ENCODE peak calls at places on chromosomes 4 and X, in nine cellular contexts. X is HFF-Myc, I is ovary, A is OCI-LY7, V is mesendoderm, Z is lung, F is astrocyte of the spinal cord, P is small intestine, U is H7. E is an unnamed sample.

GRCh38 chr4:60737858-60738257 is 462.3 kb upstream of the ADGRL3 start:
- DNase-seq in X (no peak), I (no peak), A (no peak), V (no peak), Z (no peak), F (no peak), P (no peak), U (no peak), E (no peak)

GRCh38 chrX:26958261-26958660 is 504.9 kb downstream of the PPP4R3C start:
- DNase-seq in X (no peak), I (no peak), A (no peak), V (no peak), Z (no peak), F (no peak), P (no peak), U (no peak), E (no peak)

GRCh38 chrX:104670051-104670450 is 104.1 kb downstream of the IL1RAPL2 start:
- DNase-seq in X (no peak), I (no peak), A (no peak), V (no peak), Z (no peak), F (no peak), P (peak; percentile 75), U (no peak), E (no peak)

GRCh38 chr4:144449623-144450022 is 196.3 kb upstream of the HHIP start:
- DNase-seq in X (no peak), I (no peak), A (no peak), V (peak; percentile 32), Z (no peak), F (no peak), P (no peak), U (no peak), E (peak; percentile 63)

GRCh38 chr4:20847124-20847747 is 147.0 kb downstream of the PACRGL start:
- DNase-seq in X (no peak), I (no peak), A (no peak), V (no peak), Z (no peak), F (no peak), P (no peak), U (no peak), E (no peak)

GRCh38 chrX:15864629-15865028 is 10.0 kb upstream of the AP1S2 start:
- DNase-seq in X (no peak), I (no peak), A (no peak), V (no peak), Z (no peak), F (peak; percentile 28), P (no peak), U (no peak), E (no peak)

GRCh38 chrX:123682182-123682581 is 50.7 kb downstream of the THOC2 start:
- DNase-seq in X (no peak), I (no peak), A (no peak), V (no peak), Z (no peak), F (no peak), P (no peak), U (no peak), E (no peak)

GRCh38 chr4:147864591-147864990 is 132.7 kb downstream of the ARHGAP10 start:
- DNase-seq in X (no peak), I (no peak), A (no peak), V (no peak), Z (no peak), F (no peak), P (no peak), U (no peak), E (no peak)

GRCh38 chr4:105637409-105638258 is 70.9 kb downstream of the INTS12 start:
- DNase-seq in X (no peak), I (peak; percentile 41), A (peak; percentile 79), V (no peak), Z (peak; percentile 82), F (peak; percentile 60), P (peak; percentile 70), U (no peak), E (peak; percentile 89)

GRCh38 chr4:182348947-182349346 is 105.7 kb downstream of the TENM3 start:
- DNase-seq in X (no peak), I (no peak), A (no peak), V (no peak), Z (no peak), F (no peak), P (no peak), U (no peak), E (no peak)

GRCh38 chr4:138756519-138756918 is 259.1 kb upstream of the NOCT start:
- DNase-seq in X (no peak), I (no peak), A (no peak), V (no peak), Z (no peak), F (no peak), P (no peak), U (no peak), E (no peak)

GRCh38 chrX:19670321-19670750 is 155.0 kb upstream of the MAP3K15 start:
- DNase-seq in X (peak; percentile 56), I (no peak), A (no peak), V (no peak), Z (no peak), F (peak; percentile 33), P (no peak), U (no peak), E (no peak)

GRCh38 chr4:113101669-113102068 is 52.2 kb downstream of the ANK2 start:
- DNase-seq in X (no peak), I (no peak), A (no peak), V (peak; percentile 47), Z (no peak), F (peak; percentile 4), P (no peak), U (no peak), E (no peak)

GRCh38 chrX:369563-370101 is 17.1 kb downstream of the PPP2R3B start:
- DNase-seq in X (no peak), I (no peak), A (no peak), V (no peak), Z (no peak), F (no peak), P (no peak), U (peak; percentile 73), E (peak; percentile 51)

GRCh38 chrX:370244-370962 is 16.3 kb downstream of the PPP2R3B start:
- DNase-seq in X (no peak), I (no peak), A (peak; percentile 92), V (no peak), Z (no peak), F (no peak), P (no peak), U (peak; percentile 75), E (peak; percentile 48)

GRCh38 chrX:371907-372306 is 14.8 kb downstream of the PPP2R3B start:
- DNase-seq in X (no peak), I (no peak), A (peak; percentile 86), V (no peak), Z (no peak), F (no peak), P (no peak), U (peak; percentile 74), E (peak; percentile 56)

GRCh38 chrX:372856-373640 is 13.7 kb downstream of the PPP2R3B start:
- DNase-seq in X (no peak), I (no peak), A (peak; percentile 14), V (no peak), Z (no peak), F (no peak), P (no peak), U (peak; percentile 76), E (peak; percentile 53)

GRCh38 chrX:370963-371745 is 15.6 kb downstream of the PPP2R3B start:
- DNase-seq in X (no peak), I (no peak), A (peak; percentile 71), V (no peak), Z (no peak), F (no peak), P (no peak), U (peak; percentile 71), E (peak; percentile 64)
- H3K4me3 ChIP-seq in X (no peak overlapping the region), I (no peak overlapping the region), A (peak overlapping the region; percentile 82), V (no peak overlapping the region), Z (no peak overlapping the region), F (no peak overlapping the region), P (no peak overlapping the region), U (no peak overlapping the region), E (no peak overlapping the region)

GRCh38 chrX:93319604-93320003 is 353.8 kb downstream of the NAP1L3 start:
- DNase-seq in X (no peak), I (no peak), A (no peak), V (no peak), Z (no peak), F (no peak), P (no peak), U (no peak), E (no peak)

DNA sequence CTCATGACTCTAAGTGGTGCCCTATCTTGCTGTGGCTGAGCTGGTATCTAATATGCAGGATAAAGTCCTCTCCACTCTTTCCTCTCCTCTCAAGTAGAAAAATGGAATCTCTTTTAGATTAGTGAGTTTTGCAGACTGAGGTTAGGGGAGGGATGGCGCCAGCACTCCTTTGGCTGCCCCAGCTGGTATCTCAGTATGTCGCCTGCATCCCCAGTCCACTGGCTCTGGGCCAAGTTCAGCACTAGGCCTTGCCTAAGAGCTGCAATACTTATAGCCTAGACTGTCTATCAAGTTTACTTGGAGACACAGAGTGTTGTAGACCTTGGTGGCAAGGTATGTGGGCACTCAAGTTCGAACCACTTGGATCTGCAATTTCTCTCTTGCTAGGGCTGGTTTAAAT is 351.3 kb downstream of the NAP1L3 start:
- DNase-seq in X (no peak), I (no peak), A (no peak), V (no peak), Z (no peak), F (no peak), P (no peak), U (no peak), E (no peak)
- H3K4me3 ChIP-seq in X (no peak overlapping the region), I (no peak overlapping the region), A (no peak overlapping the region), V (no peak overlapping the region), Z (no peak overlapping the region), F (no peak overlapping the region), P (no peak overlapping the region), U (no peak overlapping the region), E (no peak overlapping the region)

GRCh38 chr4:186757696-186758330 is 34.2 kb upstream of the FAT1 start:
- DNase-seq in X (peak; percentile 70), I (no peak), A (no peak), V (no peak), Z (no peak), F (no peak), P (no peak), U (no peak), E (no peak)
- H3K4me3 ChIP-seq in X (no peak overlapping the region), I (no peak overlapping the region), A (no peak overlapping the region), V (no peak overlapping the region), Z (no peak overlapping the region), F (no peak overlapping the region), P (no peak overlapping the region), U (no peak overlapping the region), E (no peak overlapping the region)

DNA sequence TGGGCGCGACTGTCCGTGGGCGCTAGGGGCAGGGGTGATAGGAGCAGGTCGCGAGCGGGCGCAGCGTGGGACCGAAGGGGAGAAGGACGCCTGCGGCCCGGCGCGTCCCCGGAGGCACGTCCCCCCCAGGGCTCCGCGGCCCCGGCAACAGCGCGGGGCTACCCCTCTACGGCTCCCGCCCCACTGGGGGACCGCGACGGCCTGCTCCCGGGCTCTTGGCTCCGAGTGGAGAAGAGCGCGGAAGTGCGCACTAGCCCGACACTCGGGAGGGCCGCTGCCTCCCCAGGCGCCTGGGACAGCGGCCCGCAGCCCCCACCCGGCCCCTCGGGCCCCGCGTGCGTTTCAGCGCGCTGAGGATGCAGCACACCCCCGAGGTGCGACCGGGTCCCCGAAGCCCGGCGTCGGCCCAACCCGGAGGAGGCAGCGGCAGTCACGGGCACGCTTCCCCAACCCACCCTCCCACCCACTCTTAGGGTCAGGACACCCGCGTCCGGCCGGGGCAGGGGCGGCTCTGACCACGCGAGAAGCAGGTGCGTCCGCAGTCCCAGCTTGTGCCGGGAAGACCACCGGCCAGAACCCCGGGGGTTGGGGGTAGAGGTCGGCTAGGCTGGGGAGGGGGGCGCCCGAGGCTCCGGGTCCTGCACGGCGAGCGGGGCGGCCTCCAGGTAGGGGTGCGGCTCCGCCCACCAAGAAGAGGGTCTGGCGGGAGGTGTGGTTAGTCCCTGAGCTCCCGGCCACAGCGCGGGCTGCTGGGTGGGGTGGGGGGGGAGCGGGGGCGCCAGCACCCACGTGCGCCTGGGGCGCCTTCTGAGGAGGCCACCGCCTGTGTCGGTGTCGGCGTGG is 18.5 kb upstream of the NAT8L start:
- DNase-seq in X (no peak), I (no peak), A (no peak), V (no peak), Z (no peak), F (no peak), P (no peak), U (peak; percentile 92), E (peak; percentile 47)
- H3K4me3 ChIP-seq in X (peak overlapping the region; percentile 53), I (no peak overlapping the region), A (no peak overlapping the region), V (no peak overlapping the region), Z (no peak overlapping the region), F (no peak overlapping the region), P (peak overlapping the region; percentile 70), U (peak overlapping the region; percentile 56), E (peak overlapping the region; percentile 92)

E was measured in right cardiac atrium.